ENCODE peak calls at places on chromosomes 5 and 9, in eight cellular contexts. T, P, I, U, O, F, Q and L are unnamed samples.
A peak's percentile ranks its signal among the peaks of the same experiment; 100 is the strongest.

GRCh38 chr5:135204151-135204600 is 170.1 kb upstream of the PITX1 start:
- DNase-seq in T (no peak), P (no peak), I (no peak), U (no peak), O (no peak), F (no peak), Q (no peak), L (no peak)

GRCh38 chr5:154296525-154297159 is 106.1 kb downstream of the GALNT10 start:
- DNase-seq in T (no peak), P (no peak), I (no peak), U (no peak), O (no peak), F (no peak), Q (no peak), L (no peak)

GRCh38 chr9:111300140-111300735 is 29.8 kb downstream of the OR2K2 start:
- DNase-seq in T (no peak), P (no peak), I (no peak), U (no peak), O (no peak), F (no peak), Q (no peak), L (no peak)

GRCh38 chr5:160318409-160318808 is 6.0 kb upstream of the CCNJL start:
- DNase-seq in T (no peak), P (no peak), I (no peak), U (no peak), O (no peak), F (no peak), Q (no peak), L (no peak)

GRCh38 chr9:126620478-126620877 is 6.8 kb downstream of the LMX1B start:
- DNase-seq in T (no peak), P (no peak), I (no peak), U (no peak), O (no peak), F (no peak), Q (no peak), L (no peak)

GRCh38 chr5:145510324-145510723 is 324.8 kb downstream of the PRELID2 start:
- DNase-seq in T (no peak), P (no peak), I (no peak), U (no peak), O (no peak), F (no peak), Q (no peak), L (no peak)

GRCh38 chr5:45512521-45512920 is 183.7 kb downstream of the HCN1 start:
- DNase-seq in T (no peak), P (no peak), I (no peak), U (no peak), O (no peak), F (no peak), Q (no peak), L (no peak)

GRCh38 chr5:133357758-133358157 is 254.6 kb downstream of the FSTL4 start:
- DNase-seq in T (no peak), P (no peak), I (no peak), U (no peak), O (no peak), F (no peak), Q (no peak), L (no peak)

GRCh38 chr9:100515578-100516494 is 42.9 kb downstream of the TMEFF1 start:
- DNase-seq in T (peak; percentile 16), P (no peak), I (no peak), U (no peak), O (no peak), F (no peak), Q (no peak), L (no peak)

GRCh38 chr9:115653231-115653630 is 500.4 kb upstream of the PAPPA start:
- DNase-seq in T (no peak), P (no peak), I (no peak), U (no peak), O (no peak), F (no peak), Q (peak; percentile 75), L (no peak)

GRCh38 chr9:37031902-37032301 is 2.2 kb downstream of the PAX5 start:
- DNase-seq in T (no peak), P (no peak), I (no peak), U (no peak), O (no peak), F (no peak), Q (no peak), L (peak; percentile 23)

GRCh38 chr5:176817369-176817841 is 7.0 kb downstream of the UNC5A start:
- DNase-seq in T (no peak), P (no peak), I (no peak), U (peak; percentile 20), O (no peak), F (no peak), Q (no peak), L (no peak)

GRCh38 chr9:96061293-96061987 is 185.9 kb downstream of the ERCC6L2 start:
- DNase-seq in T (peak; percentile 11), P (peak; percentile 46), I (no peak), U (no peak), O (peak; percentile 45), F (peak; percentile 27), Q (no peak), L (peak; percentile 54)